ENCODE peak calls at places on chromosomes 4 and X, in six cellular contexts. L is spleen, H is PC-3, Q is stomach, R is AG04450, S is fibroblast of lung. M is an unnamed sample.
A peak's percentile ranks its signal among the peaks of the same experiment; 100 is the strongest.

GRCh38 chrX:13574600-13574999 is 5.2 kb downstream of the EGFL6 start:
- DNase-seq in S (no peak), L (no peak), Q (no peak), H (no peak), R (no peak), M (no peak)

GRCh38 chr4:95155759-95156451 is 392.9 kb downstream of the UNC5C start:
- DNase-seq in Q (no peak), L (no peak), S (peak; percentile 60), R (no peak), H (peak; percentile 54), M (peak; percentile 42)

GRCh38 chrX:101359966-101360365 is 11.4 kb upstream of the TIMM8A start:
- DNase-seq in R (no peak), L (no peak), S (peak; percentile 8), H (no peak), Q (no peak), M (no peak)

GRCh38 chrX:86171366-86171765 is 23.1 kb downstream of the DACH2 start:
- DNase-seq in H (peak; percentile 28), L (no peak), S (no peak), Q (no peak), R (no peak), M (peak; percentile 2)

GRCh38 chr4:147088141-147088540 is 142.5 kb upstream of the TTC29 start:
- DNase-seq in S (no peak), R (no peak), H (no peak), L (no peak), Q (no peak), M (peak; percentile 39)

GRCh38 chr4:52659722-52660261 is 691 bp upstream of the USP46 start:
- DNase-seq in H (peak; percentile 35), L (peak; percentile 87), R (no peak), S (peak; percentile 23), Q (peak; percentile 71), M (peak; percentile 30)

GRCh38 chrX:113947548-113947947 is 636.3 kb upstream of the HTR2C start:
- DNase-seq in Q (no peak), S (no peak), L (no peak), H (no peak), R (no peak), M (no peak)

GRCh38 chr4:15778191-15778741 is at the start of gene CD38:
- DNase-seq in R (no peak), L (peak; percentile 87), H (no peak), S (no peak), Q (no peak), M (no peak)

GRCh38 chrX:153744210-153745066 is 19.6 kb upstream of the PLXNB3 start:
- DNase-seq in L (peak; percentile 77), S (no peak), R (no peak), Q (no peak), H (peak; percentile 7), M (no peak)

GRCh38 chr4:163591614-163592020 is 97.1 kb downstream of the TMA16 start:
- DNase-seq in Q (no peak), R (no peak), S (no peak), L (no peak), H (no peak), M (no peak)

GRCh38 chr4:183960021-183960420 is 54.9 kb downstream of the STOX2 start:
- DNase-seq in L (no peak), Q (peak; percentile 65), H (peak; percentile 40), S (peak; percentile 84), R (peak; percentile 8), M (peak; percentile 49)

GRCh38 chrX:9676311-9676710 is 89.3 kb downstream of the GPR143 start:
- DNase-seq in S (no peak), R (no peak), H (no peak), Q (no peak), L (no peak), M (peak; percentile 73)

GRCh38 chr4:8687083-8687482 is 94.5 kb downstream of the CPZ start:
- DNase-seq in S (no peak), Q (no peak), L (no peak), R (no peak), H (no peak), M (no peak)

GRCh38 chrX:103999234-103999633 is 14.3 kb downstream of the H2BW1 start:
- DNase-seq in L (no peak), R (no peak), Q (no peak), H (no peak), S (no peak), M (no peak)

GRCh38 chrX:20515841-20516461 is 249.2 kb upstream of the RPS6KA3 start:
- DNase-seq in R (peak; percentile 43), H (peak; percentile 90), L (no peak), S (peak; percentile 96), Q (no peak), M (peak; percentile 83)

GRCh38 chr4:69591374-69591773 is 48.1 kb downstream of the UGT2A2 start:
- DNase-seq in R (no peak), H (no peak), S (no peak), Q (no peak), L (no peak), M (no peak)

GRCh38 chr4:102625232-102625930 is 124.2 kb downstream of the NFKB1 start:
- DNase-seq in R (no peak), Q (peak; percentile 54), L (peak; percentile 84), S (no peak), H (peak; percentile 38), M (peak; percentile 50)

DNA sequence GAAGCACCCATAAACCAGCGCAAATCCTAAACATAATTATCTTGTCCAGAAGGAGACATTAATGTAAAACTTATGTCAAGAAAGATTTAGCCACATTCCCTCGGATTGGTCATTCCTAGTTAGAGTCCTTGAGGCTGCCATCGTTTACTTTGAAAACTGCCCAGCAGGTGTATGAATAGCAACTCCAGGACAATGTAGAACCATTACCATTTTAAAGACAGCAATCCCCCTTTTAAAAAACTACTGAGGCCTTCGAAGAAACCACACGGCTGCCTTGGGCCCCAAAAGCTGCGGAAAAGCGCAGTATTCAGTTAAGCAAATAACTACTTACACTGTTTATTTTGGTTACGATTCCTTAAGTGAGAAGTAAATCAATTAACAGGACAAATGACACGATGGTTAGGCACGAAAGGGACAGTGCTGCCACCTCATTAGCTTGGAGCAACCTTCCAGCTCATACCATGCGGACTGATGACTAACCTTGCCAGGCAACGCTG is 814 bp upstream of the SGMS2 start:
- DNase-seq in Q (no peak), H (no peak), S (no peak), R (no peak), L (no peak), M (no peak)
- H3K4me3 ChIP-seq in Q (peak overlapping the region; percentile 91), H (peak overlapping the region; percentile 78), S (peak overlapping the region; percentile 81), R (peak overlapping the region; percentile 67), L (no peak overlapping the region), M (peak overlapping the region; percentile 96)

DNA sequence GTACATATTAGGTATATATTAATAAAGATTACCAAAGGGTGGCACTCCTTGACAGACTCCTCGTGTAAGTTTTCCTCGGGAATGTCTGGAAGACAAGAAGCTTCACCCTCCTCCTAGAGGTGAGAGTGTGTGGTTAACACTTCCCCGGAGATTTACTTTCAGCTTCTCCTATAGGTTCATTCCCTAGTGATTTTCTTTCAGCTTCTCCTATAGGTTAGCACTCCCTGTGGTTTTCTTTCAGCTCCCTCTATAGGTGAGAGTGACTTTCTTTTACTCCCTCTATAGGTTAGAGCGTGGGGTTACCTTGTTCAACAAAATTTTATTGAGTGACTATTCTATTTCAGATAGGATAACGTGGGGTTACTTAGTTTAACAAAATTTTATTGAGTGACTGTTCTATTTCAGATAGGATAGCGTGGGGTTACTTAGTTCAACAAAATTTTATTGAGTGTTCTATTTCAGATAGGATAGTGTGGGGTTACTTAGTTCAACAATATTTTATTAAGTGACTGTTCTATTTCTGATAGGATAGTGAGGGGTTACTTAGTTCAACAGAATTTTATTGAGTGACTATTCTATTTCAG is 106.0 kb upstream of the PLAC1 start:
- DNase-seq in H (peak; percentile 90), L (no peak), Q (no peak), R (no peak), S (peak; percentile 20), M (peak; percentile 12)
- TF ChIP-seq CTCF in H (peak; percentile 73), L (no peak), Q (no peak), R (peak; percentile 42), S (no peak), M (peak; percentile 21)

GRCh38 chr4:4872148-4872903 is 12.9 kb downstream of the MSX1 start:
- DNase-seq in Q (no peak), R (no peak), L (no peak), H (no peak), S (no peak), M (no peak)

GRCh38 chr4:4869731-4870483 is 10.4 kb downstream of the MSX1 start:
- DNase-seq in S (no peak), R (no peak), Q (no peak), L (no peak), H (no peak), M (no peak)

GRCh38 chr4:4869380-4869723 is 9.9 kb downstream of the MSX1 start:
- DNase-seq in L (no peak), R (no peak), H (no peak), S (no peak), Q (no peak), M (no peak)

GRCh38 chr4:4870493-4871266 is 11.2 kb downstream of the MSX1 start:
- DNase-seq in S (no peak), Q (no peak), H (no peak), L (no peak), R (no peak), M (no peak)

DNA sequence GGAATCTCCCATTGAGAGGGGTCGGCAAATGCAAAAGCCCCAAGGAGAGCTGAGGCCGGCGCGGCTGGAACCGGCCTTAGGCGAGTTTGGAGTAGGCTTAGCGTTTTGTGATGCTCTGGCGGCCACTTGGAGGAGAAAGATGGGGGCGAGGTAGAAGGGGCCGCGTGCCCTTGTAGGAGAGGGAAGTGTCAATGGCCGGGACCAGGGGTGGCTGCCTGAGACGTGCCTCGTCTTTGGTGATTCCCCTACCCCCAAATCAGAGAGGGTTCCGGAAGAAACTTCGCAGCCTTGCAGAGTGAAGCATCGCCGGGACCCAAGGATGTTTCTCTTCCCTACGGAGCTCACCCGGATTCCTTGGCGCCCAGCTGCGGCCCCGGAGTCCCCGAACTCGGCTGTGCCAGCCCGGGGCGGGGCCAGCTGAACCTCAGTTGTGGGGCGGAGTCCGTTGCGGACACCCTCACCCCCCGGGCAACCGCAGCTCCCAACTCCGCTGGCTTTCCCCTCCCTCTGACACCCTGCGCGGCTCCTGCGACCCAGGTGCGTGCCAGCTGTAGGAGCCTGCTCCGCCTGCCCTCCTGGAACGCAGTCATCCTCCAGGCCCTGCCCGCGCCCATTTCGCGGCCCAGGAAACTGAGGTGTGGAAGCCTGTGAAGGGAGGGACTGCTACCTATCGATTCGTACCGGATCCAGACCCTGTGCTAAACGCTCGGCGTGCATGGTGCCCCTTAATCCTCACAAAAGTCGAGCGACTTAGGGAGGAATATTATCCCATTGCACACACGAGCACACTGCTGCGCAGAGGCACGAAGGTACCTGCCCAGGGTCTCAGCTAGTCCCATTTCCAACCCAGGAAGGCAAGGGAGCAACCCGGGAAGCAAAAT is 12.0 kb downstream of the MSX1 start:
- DNase-seq in H (no peak), S (no peak), R (no peak), Q (no peak), L (no peak), M (no peak)
- H3K4me3 ChIP-seq in H (no peak overlapping the region), S (no peak overlapping the region), R (no peak overlapping the region), Q (no peak overlapping the region), L (no peak overlapping the region), M (no peak overlapping the region)

GRCh38 chrX:123740006-123740405 is 7.2 kb upstream of the THOC2 start:
- DNase-seq in Q (no peak), L (no peak), H (peak; percentile 11), R (no peak), S (no peak), M (no peak)
- TF ChIP-seq CTCF in Q (no peak), L (no peak), H (no peak), R (no peak), S (no peak), M (no peak)

GRCh38 chr4:48345542-48345941 is 4.2 kb downstream of the SLAIN2 start:
- DNase-seq in H (no peak), R (no peak), L (no peak), Q (no peak), S (no peak), M (no peak)
- H3K4me3 ChIP-seq in H (no peak overlapping the region), R (no peak overlapping the region), L (no peak overlapping the region), Q (no peak overlapping the region), S (no peak overlapping the region), M (no peak overlapping the region)

GRCh38 chrX:137194164-137194563 is 160.4 kb upstream of the GPR101 start:
- DNase-seq in R (no peak), H (peak; percentile 72), S (no peak), L (no peak), Q (peak; percentile 27), M (peak; percentile 39)
- TF ChIP-seq CTCF in R (peak; percentile 62), H (peak; percentile 73), S (no peak), L (peak; percentile 57), Q (no peak), M (peak; percentile 68)